ENCODE peak calls at places on chromosomes 5 and 9, in four cellular contexts. M is OCI-LY7, L is breast epithelium, U is H9. A is an unnamed sample.

GRCh38 chr9:110842976-110843375 is 174.4 kb downstream of the MUSK start:
- DNase-seq in M (no peak), L (no peak), U (no peak), A (no peak)

GRCh38 chr5:133353741-133354140 is 258.6 kb downstream of the FSTL4 start:
- DNase-seq in M (no peak), L (no peak), U (no peak), A (peak; percentile 67)

GRCh38 chr9:95942016-95942415 is 66.5 kb downstream of the ERCC6L2 start:
- DNase-seq in M (no peak), L (no peak), U (no peak), A (no peak)

GRCh38 chr5:97266576-97266975 is 83.5 kb upstream of the RIOK2 start:
- DNase-seq in M (no peak), L (no peak), U (no peak), A (no peak)

GRCh38 chr5:38847549-38848341 is 1.9 kb downstream of the OSMR start:
- DNase-seq in M (no peak), L (no peak), U (no peak), A (no peak)

GRCh38 chr5:30401479-30402058 is 791.9 kb upstream of the CDH6 start:
- DNase-seq in M (peak; percentile 1), L (no peak), U (peak; percentile 43), A (peak; percentile 54)

GRCh38 chr5:135222171-135222681 is 176.8 kb downstream of the MACROH2A1 start:
- DNase-seq in M (no peak), L (no peak), U (no peak), A (no peak)

GRCh38 chr5:35771321-35771720 is 85.4 kb upstream of the IL7R start:
- DNase-seq in M (no peak), L (no peak), U (no peak), A (peak; percentile 80)

GRCh38 chr9:89178162-89179120 is at the start of gene SHC3:
- DNase-seq in M (no peak), L (no peak), U (peak; percentile 74), A (peak; percentile 13)

GRCh38 chr5:172806897-172807672 is 27.0 kb upstream of the ERGIC1 start:
- DNase-seq in M (peak; percentile 68), L (peak; percentile 74), U (peak; percentile 89), A (peak; percentile 95)

GRCh38 chr5:40685191-40685590 is 5.5 kb downstream of the PTGER4 start:
- DNase-seq in M (no peak), L (no peak), U (no peak), A (no peak)

GRCh38 chr9:109901191-109901590 is 121.2 kb downstream of the PALM2AKAP2 start:
- DNase-seq in M (no peak), L (no peak), U (no peak), A (peak; percentile 53)

GRCh38 chr9:99172129-99173091 is 49.3 kb downstream of the ALG2 start:
- DNase-seq in M (no peak), L (no peak), U (no peak), A (peak; percentile 60)

GRCh38 chr9:121902483-121903135 is 190.5 kb downstream of the TTLL11 start:
- DNase-seq in M (no peak), L (no peak), U (no peak), A (peak; percentile 97)

GRCh38 chr9:10232352-10232930 is 380.4 kb downstream of the PTPRD start:
- DNase-seq in M (no peak), L (no peak), U (no peak), A (peak; percentile 21)

GRCh38 chr9:70490478-70490877 is 76.0 kb upstream of the KLF9 start:
- DNase-seq in M (no peak), L (no peak), U (no peak), A (no peak)

GRCh38 chr9:128607642-128608350 is 48.9 kb downstream of the DYNC2I2 start:
- DNase-seq in M (no peak), L (peak; percentile 70), U (no peak), A (no peak)

GRCh38 chr5:170097934-170098333 is 7.8 kb upstream of the FOXI1 start:
- DNase-seq in M (no peak), L (no peak), U (no peak), A (no peak)

GRCh38 chr9:136142859-136143214 is 24.2 kb upstream of the TMEM250 start:
- DNase-seq in M (no peak), L (no peak), U (no peak), A (no peak)

GRCh38 chr5:71810023-71810422 is 90.9 kb downstream of the CARTPT start:
- DNase-seq in M (no peak), L (no peak), U (no peak), A (no peak)

GRCh38 chr9:124782661-124783574 is 6.0 kb downstream of the OLFML2A start:
- DNase-seq in M (no peak), L (peak; percentile 34), U (no peak), A (no peak)

GRCh38 chr9:68551191-68551590 is 10.5 kb upstream of the TMEM252 start:
- DNase-seq in M (no peak), L (no peak), U (no peak), A (no peak)

GRCh38 chr5:116068028-116068632 is 16.7 kb upstream of the COMMD10 start:
- DNase-seq in M (peak; percentile 74), L (no peak), U (no peak), A (peak; percentile 76)

GRCh38 chr5:39187873-39188731 is 31.3 kb downstream of the FYB1 start:
- DNase-seq in M (no peak), L (no peak), U (no peak), A (no peak)

GRCh38 chr9:37144762-37145161 is 24.4 kb downstream of the ZCCHC7 start:
- DNase-seq in M (peak; percentile 65), L (no peak), U (no peak), A (no peak)
- H3K4me1 ChIP-seq in M (peaks cover 85% of the 10 kb centered on the region), L (no peaks in the 10 kb centered on the region), U (no peaks in the 10 kb centered on the region), A (peaks cover 22% of the 10 kb centered on the region)

GRCh38 chr5:178284996-178285395 is 52.4 kb upstream of the PHYKPL start:
- DNase-seq in M (no peak), L (no peak), U (no peak), A (no peak)
- H3K27ac ChIP-seq in M (no peak overlapping the region), L (no peak overlapping the region), U (no peak overlapping the region), A (peak overlapping the region; percentile 79)

DNA sequence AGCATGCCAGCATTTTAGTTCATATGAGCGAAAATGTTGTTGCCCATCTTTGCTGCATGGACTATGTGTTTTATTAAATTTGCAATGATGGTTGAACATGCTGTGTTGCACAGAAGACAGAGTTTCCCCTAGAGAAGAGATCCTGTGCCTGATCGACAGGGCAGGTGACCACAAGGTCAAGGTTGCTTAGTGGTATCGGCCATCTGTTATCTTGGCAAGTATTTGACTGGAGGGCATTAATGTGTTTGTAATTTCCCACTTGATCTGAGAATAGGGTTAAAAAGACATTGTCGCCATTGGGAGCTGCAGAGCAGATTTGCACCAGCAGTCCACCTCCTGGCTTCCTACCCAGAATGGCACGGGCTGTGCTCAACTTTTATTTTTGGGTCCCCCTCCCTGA is 1523.6 kb upstream of the WWC1 start:
- DNase-seq in M (no peak), L (no peak), U (no peak), A (no peak)
- TF ChIP-seq CTCF in M (no peak), L (no peak), U (no peak), A (no peak)

GRCh38 chr5:175866377-175866907 is 4.9 kb upstream of the CPLX2 start:
- DNase-seq in M (no peak), L (no peak), U (peak; percentile 49), A (no peak)

GRCh38 chr5:175861337-175862130 is 9.8 kb upstream of the CPLX2 start:
- DNase-seq in M (no peak), L (no peak), U (no peak), A (no peak)

GRCh38 chr5:175862131-175863012 is 9.0 kb upstream of the CPLX2 start:
- DNase-seq in M (no peak), L (no peak), U (no peak), A (no peak)

GRCh38 chr5:175860531-175861045 is 10.8 kb upstream of the CPLX2 start:
- DNase-seq in M (no peak), L (no peak), U (no peak), A (no peak)

DNA sequence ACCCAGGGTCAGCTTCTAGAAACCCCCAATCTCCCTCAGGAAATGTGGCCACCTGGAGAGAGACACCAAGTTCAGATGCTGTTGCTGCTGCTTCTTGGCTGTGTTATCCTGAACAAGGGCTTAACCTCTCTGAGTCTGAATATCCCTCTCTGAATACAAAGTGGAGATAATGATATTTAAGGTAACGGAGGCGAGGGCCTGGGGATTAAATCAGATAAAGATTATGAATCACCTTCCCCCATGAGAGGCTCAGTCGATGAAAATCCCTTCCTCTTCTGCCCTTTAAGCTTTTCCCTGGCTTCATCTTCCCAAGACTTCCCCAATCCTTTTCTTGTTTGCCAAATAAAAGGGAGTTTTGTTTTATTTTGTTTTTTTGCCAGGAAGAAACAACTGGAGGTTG is 8.1 kb upstream of the CPLX2 start:
- DNase-seq in M (no peak), L (no peak), U (no peak), A (no peak)
- H3K4me1 ChIP-seq in M (no peaks in the 10 kb centered on the region), L (no peaks in the 10 kb centered on the region), U (peaks cover 5% of the 10 kb centered on the region), A (no peaks in the 10 kb centered on the region)

GRCh38 chr9:347667-348292 is 133.1 kb downstream of the DOCK8 start:
- DNase-seq in M (peak; percentile 28), L (no peak), U (no peak), A (peak; percentile 50)
- H3K27ac ChIP-seq in M (no peak overlapping the region), L (no peak overlapping the region), U (no peak overlapping the region), A (no peak overlapping the region)